ENCODE peak calls at places on chromosomes 4 and X, in ten cellular contexts. One of them, this sample, is unnamed.

GRCh38 chrX:153727108-153727931 is 2.7 kb downstream of the ABCD1 start:
- DNase-seq in lung: no peak
- DNase-seq in B cell: no peak
- DNase-seq in body of pancreas: peak; percentile 88
- DNase-seq in H7: no peak
- DNase-seq in choroid plexus epithelial cell: peak; percentile 9
- DNase-seq in GM04504: no peak
- DNase-seq in MCF 10A: peak; percentile 81
- DNase-seq in heart right ventricle: peak; percentile 71
- DNase-seq in iPS DF 6.9: no peak
- DNase-seq in this sample: peak; percentile 24

GRCh38 chrX:115373308-115373707 is 83.8 kb downstream of the LUZP4 start:
- DNase-seq in lung: no peak
- DNase-seq in B cell: no peak
- DNase-seq in body of pancreas: no peak
- DNase-seq in H7: no peak
- DNase-seq in choroid plexus epithelial cell: no peak
- DNase-seq in GM04504: no peak
- DNase-seq in MCF 10A: no peak
- DNase-seq in heart right ventricle: no peak
- DNase-seq in iPS DF 6.9: no peak
- DNase-seq in this sample: no peak

GRCh38 chr4:7584133-7584532 is 149.4 kb upstream of the PSAPL1 start:
- DNase-seq in lung: no peak
- DNase-seq in B cell: no peak
- DNase-seq in body of pancreas: no peak
- DNase-seq in H7: no peak
- DNase-seq in choroid plexus epithelial cell: no peak
- DNase-seq in GM04504: no peak
- DNase-seq in MCF 10A: no peak
- DNase-seq in heart right ventricle: no peak
- DNase-seq in iPS DF 6.9: no peak
- DNase-seq in this sample: no peak

GRCh38 chrX:139766545-139766983 is 58.6 kb upstream of the MCF2 start:
- DNase-seq in lung: no peak
- DNase-seq in B cell: no peak
- DNase-seq in body of pancreas: no peak
- DNase-seq in H7: no peak
- DNase-seq in choroid plexus epithelial cell: no peak
- DNase-seq in GM04504: no peak
- DNase-seq in MCF 10A: no peak
- DNase-seq in heart right ventricle: no peak
- DNase-seq in iPS DF 6.9: no peak
- DNase-seq in this sample: no peak

GRCh38 chr4:148017801-148018200 is 285.9 kb downstream of the ARHGAP10 start:
- DNase-seq in lung: no peak
- DNase-seq in B cell: no peak
- DNase-seq in body of pancreas: peak; percentile 34
- DNase-seq in H7: no peak
- DNase-seq in choroid plexus epithelial cell: no peak
- DNase-seq in GM04504: no peak
- DNase-seq in MCF 10A: peak; percentile 21
- DNase-seq in heart right ventricle: no peak
- DNase-seq in iPS DF 6.9: no peak
- DNase-seq in this sample: no peak

GRCh38 chr4:10762541-10762940 is 78.0 kb upstream of the CLNK start:
- DNase-seq in lung: no peak
- DNase-seq in B cell: no peak
- DNase-seq in body of pancreas: no peak
- DNase-seq in H7: no peak
- DNase-seq in choroid plexus epithelial cell: peak; percentile 97
- DNase-seq in GM04504: no peak
- DNase-seq in MCF 10A: peak; percentile 74
- DNase-seq in heart right ventricle: no peak
- DNase-seq in iPS DF 6.9: no peak
- DNase-seq in this sample: no peak

GRCh38 chr4:178296669-178297068 is 854.4 kb upstream of the AGA start:
- DNase-seq in lung: no peak
- DNase-seq in B cell: no peak
- DNase-seq in body of pancreas: no peak
- DNase-seq in H7: no peak
- DNase-seq in choroid plexus epithelial cell: no peak
- DNase-seq in GM04504: no peak
- DNase-seq in MCF 10A: peak; percentile 44
- DNase-seq in heart right ventricle: no peak
- DNase-seq in iPS DF 6.9: no peak
- DNase-seq in this sample: peak; percentile 17

GRCh38 chrX:115940888-115941332 is 229.6 kb upstream of the AGTR2 start:
- DNase-seq in lung: peak; percentile 88
- DNase-seq in B cell: no peak
- DNase-seq in body of pancreas: peak; percentile 92
- DNase-seq in H7: peak; percentile 80
- DNase-seq in choroid plexus epithelial cell: peak; percentile 3
- DNase-seq in GM04504: peak; percentile 46
- DNase-seq in MCF 10A: peak; percentile 75
- DNase-seq in heart right ventricle: no peak
- DNase-seq in iPS DF 6.9: no peak
- DNase-seq in this sample: peak; percentile 50

GRCh38 chrX:23776363-23776762 is 6.6 kb upstream of the SAT1 start:
- DNase-seq in lung: no peak
- DNase-seq in B cell: no peak
- DNase-seq in body of pancreas: no peak
- DNase-seq in H7: no peak
- DNase-seq in choroid plexus epithelial cell: no peak
- DNase-seq in GM04504: no peak
- DNase-seq in MCF 10A: no peak
- DNase-seq in heart right ventricle: no peak
- DNase-seq in iPS DF 6.9: no peak
- DNase-seq in this sample: no peak

GRCh38 chr4:17713779-17714178 is 67.6 kb downstream of the FAM184B start:
- DNase-seq in lung: no peak
- DNase-seq in B cell: no peak
- DNase-seq in body of pancreas: no peak
- DNase-seq in H7: no peak
- DNase-seq in choroid plexus epithelial cell: no peak
- DNase-seq in GM04504: no peak
- DNase-seq in MCF 10A: no peak
- DNase-seq in heart right ventricle: no peak
- DNase-seq in iPS DF 6.9: no peak
- DNase-seq in this sample: no peak

GRCh38 chr4:65023877-65024670 is 614.8 kb upstream of the TECRL start:
- DNase-seq in lung: no peak
- DNase-seq in B cell: no peak
- DNase-seq in body of pancreas: no peak
- DNase-seq in H7: no peak
- DNase-seq in choroid plexus epithelial cell: no peak
- DNase-seq in GM04504: no peak
- DNase-seq in MCF 10A: no peak
- DNase-seq in heart right ventricle: no peak
- DNase-seq in iPS DF 6.9: no peak
- DNase-seq in this sample: peak; percentile 8

GRCh38 chr4:24024157-24024556 is 134.3 kb upstream of the PPARGC1A start:
- DNase-seq in lung: no peak
- DNase-seq in B cell: no peak
- DNase-seq in body of pancreas: no peak
- DNase-seq in H7: no peak
- DNase-seq in choroid plexus epithelial cell: peak; percentile 61
- DNase-seq in GM04504: no peak
- DNase-seq in MCF 10A: no peak
- DNase-seq in heart right ventricle: no peak
- DNase-seq in iPS DF 6.9: no peak
- DNase-seq in this sample: no peak

GRCh38 chrX:10769165-10769564 is 148.8 kb upstream of the MID1 start:
- DNase-seq in lung: no peak
- DNase-seq in B cell: no peak
- DNase-seq in body of pancreas: no peak
- DNase-seq in H7: peak; percentile 59
- DNase-seq in choroid plexus epithelial cell: peak; percentile 59
- DNase-seq in GM04504: peak; percentile 16
- DNase-seq in MCF 10A: peak; percentile 39
- DNase-seq in heart right ventricle: no peak
- DNase-seq in iPS DF 6.9: no peak
- DNase-seq in this sample: peak; percentile 27

GRCh38 chr4:188030401-188030800 is 34.8 kb downstream of the ZFP42 start:
- DNase-seq in lung: no peak
- DNase-seq in B cell: no peak
- DNase-seq in body of pancreas: no peak
- DNase-seq in H7: no peak
- DNase-seq in choroid plexus epithelial cell: no peak
- DNase-seq in GM04504: no peak
- DNase-seq in MCF 10A: no peak
- DNase-seq in heart right ventricle: no peak
- DNase-seq in iPS DF 6.9: no peak
- DNase-seq in this sample: no peak

GRCh38 chr4:114108869-114109268 is 129.4 kb upstream of the ARSJ start:
- DNase-seq in lung: no peak
- DNase-seq in B cell: no peak
- DNase-seq in body of pancreas: no peak
- DNase-seq in H7: no peak
- DNase-seq in choroid plexus epithelial cell: peak; percentile 34
- DNase-seq in GM04504: peak; percentile 5
- DNase-seq in MCF 10A: peak; percentile 69
- DNase-seq in heart right ventricle: no peak
- DNase-seq in iPS DF 6.9: no peak
- DNase-seq in this sample: no peak

GRCh38 chr4:99968330-99968729 is 18.3 kb upstream of the H2AZ1 start:
- DNase-seq in lung: no peak
- DNase-seq in B cell: no peak
- DNase-seq in body of pancreas: no peak
- DNase-seq in H7: no peak
- DNase-seq in choroid plexus epithelial cell: peak; percentile 81
- DNase-seq in GM04504: peak; percentile 41
- DNase-seq in MCF 10A: peak; percentile 8
- DNase-seq in heart right ventricle: no peak
- DNase-seq in iPS DF 6.9: no peak
- DNase-seq in this sample: peak; percentile 6

GRCh38 chrX:115948018-115948923 is 222.3 kb upstream of the AGTR2 start:
- DNase-seq in lung: no peak
- DNase-seq in B cell: no peak
- DNase-seq in body of pancreas: peak; percentile 36
- DNase-seq in H7: peak; percentile 36
- DNase-seq in choroid plexus epithelial cell: no peak
- DNase-seq in GM04504: no peak
- DNase-seq in MCF 10A: peak; percentile 56
- DNase-seq in heart right ventricle: no peak
- DNase-seq in iPS DF 6.9: no peak
- DNase-seq in this sample: no peak

GRCh38 chr4:40438384-40439026 is 103.4 kb downstream of the CHRNA9 start:
- DNase-seq in lung: no peak
- DNase-seq in B cell: no peak
- DNase-seq in body of pancreas: no peak
- DNase-seq in H7: no peak
- DNase-seq in choroid plexus epithelial cell: no peak
- DNase-seq in GM04504: no peak
- DNase-seq in MCF 10A: no peak
- DNase-seq in heart right ventricle: no peak
- DNase-seq in iPS DF 6.9: no peak
- DNase-seq in this sample: no peak

GRCh38 chr4:43456383-43456782 is 563.9 kb downstream of the GRXCR1 start:
- DNase-seq in lung: no peak
- DNase-seq in B cell: no peak
- DNase-seq in body of pancreas: no peak
- DNase-seq in H7: no peak
- DNase-seq in choroid plexus epithelial cell: peak; percentile 88
- DNase-seq in GM04504: peak; percentile 7
- DNase-seq in MCF 10A: peak; percentile 47
- DNase-seq in heart right ventricle: no peak
- DNase-seq in iPS DF 6.9: no peak
- DNase-seq in this sample: peak; percentile 7

GRCh38 chr4:54227261-54228063 is 1.6 kb upstream of the PDGFRA start:
- DNase-seq in lung: no peak
- DNase-seq in B cell: peak; percentile 30
- DNase-seq in body of pancreas: no peak
- DNase-seq in H7: peak; percentile 71
- DNase-seq in choroid plexus epithelial cell: peak; percentile 80
- DNase-seq in GM04504: no peak
- DNase-seq in MCF 10A: no peak
- DNase-seq in heart right ventricle: peak; percentile 14
- DNase-seq in iPS DF 6.9: no peak
- DNase-seq in this sample: peak; percentile 30

GRCh38 chrX:71198066-71198465 is 25.0 kb upstream of the GJB1 start:
- DNase-seq in lung: no peak
- DNase-seq in B cell: peak; percentile 58
- DNase-seq in body of pancreas: no peak
- DNase-seq in H7: no peak
- DNase-seq in choroid plexus epithelial cell: no peak
- DNase-seq in GM04504: no peak
- DNase-seq in MCF 10A: no peak
- DNase-seq in heart right ventricle: no peak
- DNase-seq in iPS DF 6.9: no peak
- DNase-seq in this sample: no peak

GRCh38 chrX:15853586-15854079 is 980 bp downstream of the AP1S2 start:
- DNase-seq in lung: no peak
- DNase-seq in B cell: no peak
- DNase-seq in body of pancreas: no peak
- DNase-seq in H7: no peak
- DNase-seq in choroid plexus epithelial cell: no peak
- DNase-seq in GM04504: no peak
- DNase-seq in MCF 10A: peak; percentile 11
- DNase-seq in heart right ventricle: no peak
- DNase-seq in iPS DF 6.9: no peak
- DNase-seq in this sample: peak; percentile 15

This sample was measured in iPS-NIHi11.